ENCODE peak calls at places on chromosomes 7 and 10, in seven cellular contexts. O is Calu3, A is IMR-90, M is Panc1, D is hepatocyte, N is suprapubic skin, Z is mammary epithelial cell. G is an unnamed sample.
A peak's percentile ranks its signal among the peaks of the same experiment; 100 is the strongest.

GRCh38 chr7:24404315-24404714 is 120.3 kb downstream of the NPY start:
- DNase-seq in O (no peak), A (no peak), M (no peak), D (no peak), N (no peak), Z (no peak), G (no peak)

GRCh38 chr10:18554479-18554878 is 96.9 kb downstream of the NSUN6 start:
- DNase-seq in O (no peak), A (no peak), M (no peak), D (no peak), N (no peak), Z (no peak), G (no peak)

GRCh38 chr10:100655760-100656421 is 89.5 kb upstream of the PAX2 start:
- DNase-seq in O (no peak), A (no peak), M (no peak), D (no peak), N (no peak), Z (no peak), G (no peak)

GRCh38 chr7:41507686-41508268 is 195.1 kb downstream of the INHBA start:
- DNase-seq in O (no peak), A (no peak), M (no peak), D (no peak), N (no peak), Z (no peak), G (no peak)

GRCh38 chr7:7264306-7265040 is 82.1 kb downstream of the C1GALT1 start:
- DNase-seq in O (no peak), A (no peak), M (no peak), D (no peak), N (no peak), Z (no peak), G (no peak)

GRCh38 chr7:111238891-111239290 is 148.0 kb downstream of the LRRN3 start:
- DNase-seq in O (no peak), A (peak; percentile 22), M (no peak), D (no peak), N (no peak), Z (peak; percentile 3), G (peak; percentile 2)

GRCh38 chr10:77467422-77467963 is 170.1 kb downstream of the KCNMA1 start:
- DNase-seq in O (no peak), A (no peak), M (no peak), D (no peak), N (no peak), Z (no peak), G (no peak)

GRCh38 chr7:155569681-155570080 is 23.3 kb upstream of the CNPY1 start:
- DNase-seq in O (no peak), A (no peak), M (no peak), D (no peak), N (no peak), Z (no peak), G (no peak)

GRCh38 chr10:101405006-101405405 is 51.0 kb downstream of the BTRC start:
- DNase-seq in O (no peak), A (no peak), M (no peak), D (no peak), N (no peak), Z (no peak), G (no peak)

GRCh38 chr7:138195207-138195606 is 118.9 kb downstream of the AKR1D1 start:
- DNase-seq in O (no peak), A (no peak), M (no peak), D (no peak), N (no peak), Z (no peak), G (no peak)

GRCh38 chr7:143891457-143891856 is 10.5 kb downstream of the TCAF1 start:
- DNase-seq in O (no peak), A (no peak), M (no peak), D (no peak), N (no peak), Z (no peak), G (no peak)

GRCh38 chr7:127752829-127753228 is 100.8 kb downstream of the SND1 start:
- DNase-seq in O (no peak), A (no peak), M (no peak), D (no peak), N (no peak), Z (no peak), G (no peak)

GRCh38 chr7:75639071-75639892 is 99.5 kb downstream of the HIP1 start:
- DNase-seq in O (peak; percentile 36), A (peak; percentile 22), M (no peak), D (peak; percentile 61), N (no peak), Z (peak; percentile 45), G (peak; percentile 32)

GRCh38 chr7:19939746-19940145 is 166.3 kb upstream of the TMEM196 start:
- DNase-seq in O (no peak), A (peak; percentile 58), M (no peak), D (no peak), N (no peak), Z (peak; percentile 78), G (peak; percentile 16)

GRCh38 chr10:18097524-18097923 is 42.7 kb upstream of the CACNB2 start:
- DNase-seq in O (no peak), A (peak; percentile 49), M (no peak), D (no peak), N (no peak), Z (peak; percentile 1), G (peak; percentile 6)

GRCh38 chr7:128699196-128699712 is 27.2 kb downstream of the GARIN1A start:
- DNase-seq in O (no peak), A (no peak), M (no peak), D (no peak), N (no peak), Z (no peak), G (no peak)

GRCh38 chr7:158590181-158590530 is 2.5 kb upstream of the PTPRN2 start:
- DNase-seq in O (no peak), A (no peak), M (no peak), D (no peak), N (no peak), Z (no peak), G (no peak)

GRCh38 chr7:99204078-99204477 is 3.8 kb downstream of the KPNA7 start:
- DNase-seq in O (no peak), A (no peak), M (no peak), D (no peak), N (no peak), Z (no peak), G (no peak)

GRCh38 chr10:114402233-114402632 is 2.1 kb downstream of the AFAP1L2 start:
- DNase-seq in O (no peak), A (no peak), M (no peak), D (no peak), N (no peak), Z (peak; percentile 59), G (no peak)

GRCh38 chr10:114405011-114405350 is 679 bp upstream of the AFAP1L2 start:
- DNase-seq in O (no peak), A (no peak), M (no peak), D (no peak), N (no peak), Z (peak; percentile 74), G (no peak)

GRCh38 chr10:114402871-114403544 is 1.3 kb downstream of the AFAP1L2 start:
- DNase-seq in O (no peak), A (no peak), M (no peak), D (no peak), N (no peak), Z (peak; percentile 56), G (no peak)

GRCh38 chr10:114404171-114405010 is at the start of gene AFAP1L2:
- DNase-seq in O (no peak), A (no peak), M (no peak), D (peak; percentile 69), N (no peak), Z (peak; percentile 78), G (no peak)

GRCh38 chr10:114403545-114404161 is 649 bp downstream of the AFAP1L2 start:
- DNase-seq in O (no peak), A (no peak), M (no peak), D (no peak), N (no peak), Z (peak; percentile 71), G (no peak)
- TF ChIP-seq CTCF in O (no peak), A (no peak), M (peak; percentile 82), D (peak; percentile 33), N (no peak), Z (peak; percentile 27), G (peak; percentile 41)

DNA sequence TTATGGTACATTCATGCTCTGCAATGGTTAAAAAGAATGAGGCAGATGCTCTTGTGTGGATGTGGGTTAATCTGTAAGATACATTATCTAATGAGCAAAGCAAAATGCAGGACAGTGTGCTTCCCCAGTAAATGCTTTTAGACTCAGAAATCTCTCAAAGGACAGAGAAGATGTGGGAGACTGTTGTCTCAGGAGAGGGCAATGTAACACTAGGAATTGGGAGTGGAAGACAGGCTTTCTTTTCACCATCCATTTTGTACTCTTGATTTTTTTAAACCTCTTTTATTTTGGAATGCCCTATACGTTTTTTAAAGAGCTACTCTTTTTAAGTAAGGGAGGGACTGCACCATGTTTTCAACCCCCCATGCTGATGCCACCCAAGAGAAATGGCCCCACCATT is 77.5 kb upstream of the ADAM12 start:
- DNase-seq in O (no peak), A (no peak), M (no peak), D (no peak), N (no peak), Z (no peak), G (no peak)
- TF ChIP-seq CTCF in O (no peak), A (no peak), M (no peak), D (peak; percentile 11), N (no peak), Z (no peak), G (no peak)

GRCh38 chr7:29612596-29612995 is 49.0 kb downstream of the PRR15 start:
- DNase-seq in O (no peak), A (no peak), M (no peak), D (no peak), N (no peak), Z (no peak), G (no peak)

GRCh38 chr7:29611941-29612527 is 48.4 kb downstream of the PRR15 start:
- DNase-seq in O (no peak), A (no peak), M (no peak), D (no peak), N (no peak), Z (no peak), G (no peak)

GRCh38 chr7:29607889-29608288 is 44.3 kb downstream of the PRR15 start:
- DNase-seq in O (no peak), A (no peak), M (peak; percentile 56), D (peak; percentile 52), N (no peak), Z (peak; percentile 83), G (peak; percentile 48)

GRCh38 chr7:29609162-29610030 is 45.8 kb downstream of the PRR15 start:
- DNase-seq in O (peak; percentile 73), A (no peak), M (no peak), D (peak; percentile 61), N (no peak), Z (peak; percentile 79), G (peak; percentile 91)

DNA sequence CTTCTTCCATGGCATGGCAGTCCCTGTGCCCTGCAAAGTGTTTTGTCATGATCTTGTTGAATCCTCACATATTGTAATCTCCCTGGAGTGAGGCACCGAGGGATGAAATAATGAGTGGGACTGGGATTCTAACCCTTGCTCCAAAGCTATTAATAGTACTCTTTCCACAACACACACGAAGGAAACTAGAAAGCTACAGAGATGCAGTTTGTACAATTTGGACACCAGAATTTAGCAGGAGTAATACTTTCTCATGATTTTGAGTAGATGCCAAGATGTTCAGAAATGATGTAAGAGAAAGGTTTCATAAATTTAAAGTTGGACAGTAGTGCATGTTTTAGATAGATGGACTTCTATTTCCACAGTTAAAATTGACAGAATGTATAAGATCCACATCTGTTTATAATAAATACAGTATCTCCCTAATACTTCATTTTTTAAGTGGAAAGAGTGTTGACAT is 46.4 kb downstream of the PRR15 start:
- DNase-seq in O (no peak), A (no peak), M (no peak), D (no peak), N (no peak), Z (no peak), G (no peak)
- TF ChIP-seq CTCF in O (no peak), A (no peak), M (peak; percentile 67), D (no peak), N (no peak), Z (no peak), G (no peak)

GRCh38 chr7:44138698-44139097 is 2.4 kb downstream of the MYL7 start:
- DNase-seq in O (no peak), A (no peak), M (no peak), D (no peak), N (no peak), Z (no peak), G (no peak)
- TF ChIP-seq CTCF in O (no peak), A (no peak), M (no peak), D (no peak), N (no peak), Z (no peak), G (no peak)

G was measured in MCF 10A.